ENCODE peak calls at places on chromosomes 11 and 22, in four cellular contexts. Z is cardiac muscle cell, O is spleen, Y is suprapubic skin. F is an unnamed sample. For H3K4me1 and H3K36me3, the result is how much of the 10 kb centered on the place peaks cover.

GRCh38 chr11:69053546-69054396 is 5.0 kb downstream of the TPCN2 start:
- DNase-seq in Y (no peak), Z (no peak), O (no peak), F (no peak)

GRCh38 chr22:23109441-23109978 is 32.3 kb downstream of the RSPH14 start:
- DNase-seq in Z (no peak), Y (no peak), O (no peak), F (no peak)

GRCh38 chr11:62707277-62707771 is at the start of the genes BSCL2 and GNG3:
- DNase-seq in O (peak), Y (no peak), Z (peak), F (no peak)

GRCh38 chr11:62130498-62131464 is 7.0 kb downstream of the INCENP start:
- DNase-seq in Y (no peak), O (no peak), Z (no peak), F (no peak)

GRCh38 chr11:74648894-74649293 is 56.5 kb downstream of the POLD3 start:
- DNase-seq in Z (no peak), O (no peak), Y (no peak), F (no peak)

GRCh38 chr11:121898913-121899312 is 217.1 kb downstream of the BLID start:
- DNase-seq in Y (no peak), O (no peak), Z (no peak), F (no peak)

GRCh38 chr11:111097191-111097590 is 148.3 kb upstream of the POU2AF2 start:
- DNase-seq in Y (no peak), O (no peak), Z (no peak), F (peak)

GRCh38 chr22:38655532-38656255 is 498 bp downstream of the FAM227A start:
- DNase-seq in Y (no peak), O (no peak), Z (no peak), F (no peak)

GRCh38 chr22:32801436-32802290 is at the start of gene TIMP3:
- DNase-seq in O (peak), Y (peak), Z (peak), F (peak)

GRCh38 chr11:34238533-34238932 is 119.3 kb downstream of the ABTB2 start:
- DNase-seq in Z (no peak), O (no peak), Y (no peak), F (no peak)

GRCh38 chr11:120714448-120714847 is 202.9 kb downstream of the GRIK4 start:
- DNase-seq in Z (no peak), Y (peak), O (no peak), F (no peak)

GRCh38 chr11:2599561-2600189 is 100.1 kb downstream of the KCNQ1OT1 start:
- DNase-seq in Z (no peak), O (no peak), Y (no peak), F (no peak)

GRCh38 chr11:102116453-102117205 is 6.4 kb downstream of the YAP1 start:
- DNase-seq in O (no peak), Z (no peak), Y (no peak), F (no peak)

GRCh38 chr11:73391665-73392064 is 15.5 kb downstream of the RELT start:
- DNase-seq in O (no peak), Y (no peak), Z (no peak), F (peak)

GRCh38 chr11:33742249-33742851 is 6.1 kb upstream of the CD59 start:
- DNase-seq in Z (no peak), O (no peak), Y (no peak), F (no peak)

GRCh38 chr11:33692013-33692504 is 8.6 kb downstream of the C11orf91 start:
- DNase-seq in Y (peak), Z (no peak), O (no peak), F (no peak)

GRCh38 chr11:122108828-122109227 is 7.2 kb downstream of the BLID start:
- DNase-seq in O (no peak), Z (no peak), Y (no peak), F (no peak)

GRCh38 chr11:77530879-77531278 is 57.0 kb upstream of the PAK1 start:
- DNase-seq in Z (no peak), Y (no peak), O (no peak), F (no peak)

GRCh38 chr11:111512296-111513239 is at the start of gene BTG4:
- DNase-seq in O (no peak), Y (peak), Z (peak), F (peak)

GRCh38 chr22:20111045-20111688 is 4.7 kb upstream of the RANBP1 start:
- DNase-seq in Y (no peak), O (peak), Z (peak), F (peak)

GRCh38 chr11:119196833-119197483 is 9.2 kb upstream of the CBL start:
- DNase-seq in O (peak), Y (no peak), Z (peak), F (peak)

GRCh38 chr22:27663031-27663367 is 138.6 kb downstream of the MN1 start:
- DNase-seq in O (no peak), Y (no peak), Z (no peak), F (no peak)

GRCh38 chr22:24510694-24511625 is 15.8 kb downstream of the UPB1 start:
- DNase-seq in Y (no peak), Z (peak), O (no peak), F (no peak)

GRCh38 chr22:19522190-19522880 is 1.9 kb downstream of the CLDN5 start:
- DNase-seq in Y (peak), O (no peak), Z (no peak), F (no peak)

GRCh38 chr22:35972559-35972958 is 56.1 kb downstream of the RBFOX2 start:
- DNase-seq in O (no peak), Z (no peak), Y (no peak), F (no peak)

GRCh38 chr11:71252782-71253730 is 679 bp upstream of the SHANK2 start:
- DNase-seq in Y (no peak), O (no peak), Z (peak), F (peak)

GRCh38 chr22:32909561-32910348 is 108.2 kb downstream of the TIMP3 start:
- DNase-seq in Z (no peak), O (no peak), Y (no peak), F (no peak)

GRCh38 chr11:15114501-15115475 is at the start of gene INSC:
- DNase-seq in Z (peak), O (no peak), Y (no peak), F (no peak)

GRCh38 chr11:108970221-108970991 is 305.5 kb downstream of the DDX10 start:
- DNase-seq in Z (no peak), O (no peak), Y (no peak), F (no peak)

GRCh38 chr11:36512016-36512415 is 1.9 kb upstream of the TRAF6 start:
- DNase-seq in O (no peak), Z (no peak), Y (no peak), F (no peak)

GRCh38 chr11:84227970-84228369 is 941.8 kb upstream of the CCDC90B start:
- DNase-seq in Z (no peak), O (no peak), Y (no peak), F (no peak)

GRCh38 chr11:8025123-8025522 is 38.0 kb downstream of the EIF3F start:
- DNase-seq in Z (no peak), Y (peak), O (no peak), F (no peak)

GRCh38 chr22:34620832-34621231 is 445.1 kb upstream of the ISX start:
- DNase-seq in O (no peak), Y (no peak), Z (no peak), F (no peak)

GRCh38 chr11:12989428-12990242 is 19.5 kb upstream of the RASSF10 start:
- DNase-seq in Y (no peak), O (no peak), Z (no peak), F (no peak)

GRCh38 chr11:115505165-115505564 is 950 bp upstream of the CADM1 start:
- DNase-seq in O (no peak), Z (peak), Y (no peak), F (no peak)

GRCh38 chr11:116716617-116717016 is 56.2 kb downstream of the BUD13 start:
- DNase-seq in Y (no peak), O (no peak), Z (no peak), F (no peak)

GRCh38 chr22:38273135-38273761 is 438 bp upstream of the TMEM184B start:
- DNase-seq in Z (no peak), O (no peak), Y (no peak), F (no peak)

GRCh38 chr11:82176945-82177344 is 556.7 kb downstream of the FAM181B start:
- DNase-seq in O (no peak), Y (no peak), Z (no peak), F (no peak)

GRCh38 chr11:10164621-10165020 is 129.4 kb downstream of the SBF2 start:
- DNase-seq in Y (no peak), O (no peak), Z (no peak), F (no peak)

DNA sequence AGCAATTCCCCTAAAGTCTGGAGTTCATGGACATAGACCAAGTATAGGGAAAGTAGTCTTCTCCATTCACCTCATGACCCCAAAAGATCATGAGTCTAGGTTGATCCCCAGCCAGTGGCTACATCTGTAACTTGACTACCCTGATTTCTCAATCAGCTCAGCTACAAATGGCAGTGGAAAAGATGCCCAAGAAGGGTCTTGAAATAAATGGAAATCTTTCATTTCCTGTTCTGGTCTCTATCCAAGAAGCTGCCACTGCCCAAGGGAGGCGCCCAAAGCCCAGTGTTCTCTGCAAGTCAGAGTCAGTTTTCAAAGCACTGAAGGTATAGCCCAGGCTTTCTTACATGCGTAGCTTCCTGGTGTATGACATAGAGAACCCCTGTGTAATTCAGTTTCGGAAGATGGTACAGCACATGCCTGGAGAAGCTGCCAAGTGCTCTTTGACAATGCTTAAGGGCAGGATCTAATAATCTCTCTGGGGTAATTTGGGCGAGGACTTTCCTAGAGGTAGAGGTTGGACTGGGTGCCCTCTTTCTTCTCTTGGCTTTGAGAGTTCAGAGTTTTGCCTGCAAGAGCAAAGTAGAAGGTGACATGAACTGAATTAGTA is 101.1 kb downstream of the ADAMTS15 start:
- DNase-seq in Z (no peak), Y (no peak), O (no peak), F (no peak)
- TF ChIP-seq CTCF in Z (no peak), Y (no peak), O (no peak), F (no peak)

GRCh38 chr22:28923826-28924732 is 40.7 kb downstream of the ZNRF3 start:
- DNase-seq in O (no peak), Y (peak), Z (no peak), F (peak)

GRCh38 chr22:28929197-28929596 is 45.8 kb downstream of the ZNRF3 start:
- DNase-seq in O (no peak), Z (no peak), Y (no peak), F (no peak)

GRCh38 chr22:28930357-28931007 is 47.1 kb downstream of the ZNRF3 start:
- DNase-seq in Y (no peak), O (no peak), Z (no peak), F (no peak)

GRCh38 chr22:28925916-28926315 is 42.5 kb downstream of the ZNRF3 start:
- DNase-seq in Z (no peak), Y (no peak), O (no peak), F (no peak)

DNA sequence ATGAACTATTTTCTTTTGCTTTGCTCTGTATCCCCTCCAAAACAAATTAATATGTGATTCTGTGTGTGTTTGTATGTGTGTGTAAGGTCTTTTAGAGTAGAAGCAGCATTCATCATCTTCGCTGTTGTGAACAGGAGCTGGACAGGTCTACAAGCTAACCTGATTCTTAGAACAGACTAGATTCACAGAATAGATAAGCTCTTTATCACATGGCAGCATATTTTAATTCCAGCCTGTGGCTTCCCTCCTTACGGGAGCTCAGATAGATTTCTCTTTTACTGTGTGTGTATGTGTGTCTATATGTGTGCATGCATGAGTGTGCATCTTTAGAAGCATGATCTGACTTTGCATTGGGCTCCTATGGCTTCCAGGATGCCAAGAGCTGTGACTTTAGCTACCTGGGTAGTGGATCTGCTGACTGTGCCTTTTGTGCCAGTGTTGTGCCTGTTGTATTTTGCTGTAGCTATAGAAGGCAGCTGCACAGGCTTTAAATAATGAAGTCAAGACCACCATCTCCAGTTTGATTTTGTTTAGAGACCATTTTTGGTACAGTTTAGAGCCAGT is 44.2 kb downstream of the ZNRF3 start:
- DNase-seq in Z (no peak), O (no peak), Y (no peak), F (no peak)
- H3K4me1 ChIP-seq in Z (half or more), O (under half), Y (under half), F (under half)

GRCh38 chr11:63914896-63915681 is 1.9 kb downstream of the RCOR2 start:
- DNase-seq in Z (no peak), Y (no peak), O (no peak), F (no peak)
- H3K36me3 ChIP-seq in Z (under half), Y (under half), O (under half), F (under half)

GRCh38 chr11:396948-397548 is 3.0 kb downstream of the PKP3 start:
- DNase-seq in O (peak), Y (no peak), Z (no peak), F (peak)
- TF ChIP-seq CTCF in O (peak), Y (no peak), Z (peak), F (peak)

GRCh38 chr22:42612336-42612735 is 2.3 kb downstream of the POLDIP3 start:
- DNase-seq in Z (no peak), O (no peak), Y (no peak), F (no peak)
- H3K4me1 ChIP-seq in Z (under half), O (half or more), Y (half or more), F (half or more)

DNA sequence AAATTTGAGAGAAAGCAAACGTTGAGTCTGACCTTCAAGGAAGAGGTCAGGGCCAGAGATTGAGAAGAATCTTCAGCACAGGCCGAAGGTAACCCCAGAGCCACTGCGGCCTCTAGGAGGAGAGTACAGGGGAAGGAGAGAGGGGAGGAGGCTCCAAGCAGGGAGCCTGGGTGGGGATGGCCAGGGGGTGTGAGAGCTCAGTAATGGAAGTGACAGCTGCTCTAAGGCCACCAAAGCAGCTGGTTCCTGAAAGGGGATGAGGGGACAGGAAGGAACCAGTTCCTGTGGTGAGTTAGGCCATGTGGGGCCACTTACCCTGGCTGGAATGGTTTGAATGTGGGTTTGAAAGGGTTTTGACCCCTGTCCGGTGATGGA is 46.1 kb downstream of the PISD start:
- DNase-seq in Y (no peak), Z (no peak), O (no peak), F (no peak)
- H3K36me3 ChIP-seq in Y (half or more), Z (under half), O (half or more), F (half or more)

GRCh38 chr22:48576333-48577013 is 1251.2 kb downstream of the BRD1 start:
- DNase-seq in O (no peak), Z (peak), Y (no peak), F (peak)

GRCh38 chr22:48572951-48573350 is 1254.7 kb downstream of the BRD1 start:
- DNase-seq in Y (no peak), Z (no peak), O (no peak), F (peak)

GRCh38 chr22:48573766-48574165 is 1253.9 kb downstream of the BRD1 start:
- DNase-seq in O (no peak), Y (no peak), Z (no peak), F (peak)

GRCh38 chr22:48575567-48576332 is 1251.9 kb downstream of the BRD1 start:
- DNase-seq in Z (no peak), Y (no peak), O (no peak), F (peak)

DNA sequence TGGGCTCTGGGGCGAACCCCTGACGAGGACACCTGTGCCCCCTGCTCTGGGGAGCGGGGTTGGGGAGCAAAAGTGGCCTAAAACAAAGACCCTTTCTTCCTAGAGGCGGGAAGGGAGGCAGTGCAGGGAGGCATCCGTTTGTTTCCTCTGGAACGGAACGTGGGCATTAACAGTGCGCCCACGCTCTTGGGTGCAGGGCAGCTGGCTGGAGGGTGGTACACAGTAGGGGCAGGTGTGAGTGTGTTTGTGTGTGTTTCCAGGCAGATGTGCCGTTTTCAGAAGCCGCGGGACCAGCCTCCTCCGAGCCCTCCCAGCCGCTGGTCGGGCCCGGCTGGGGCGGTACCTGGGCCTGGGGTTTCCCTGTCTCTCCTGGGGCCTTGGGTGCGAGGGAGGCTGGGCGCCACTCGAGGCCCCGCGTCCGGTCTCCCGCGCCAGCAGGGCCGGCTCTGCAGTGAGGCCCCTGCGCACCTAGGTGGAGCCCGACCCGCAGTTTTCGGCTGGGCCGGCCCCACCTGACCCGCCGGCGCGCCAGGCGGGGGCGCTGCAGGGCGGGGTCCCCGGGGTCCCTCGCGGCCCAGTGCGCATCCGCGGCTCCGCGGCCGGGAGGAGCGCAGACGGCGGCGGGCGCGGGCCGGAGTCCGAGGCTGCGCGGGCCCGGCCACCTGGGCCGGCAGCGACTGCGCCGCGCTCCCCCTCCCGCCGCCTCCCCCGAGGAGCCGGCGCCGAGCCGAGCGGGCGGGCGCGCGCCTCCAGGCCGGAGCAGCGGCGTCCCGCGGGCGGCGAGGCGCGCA is 1252.7 kb downstream of the BRD1 start:
- DNase-seq in Y (no peak), O (no peak), Z (peak), F (peak)
- TF ChIP-seq CTCF in Y (peak), O (no peak), Z (no peak), F (peak)

DNA sequence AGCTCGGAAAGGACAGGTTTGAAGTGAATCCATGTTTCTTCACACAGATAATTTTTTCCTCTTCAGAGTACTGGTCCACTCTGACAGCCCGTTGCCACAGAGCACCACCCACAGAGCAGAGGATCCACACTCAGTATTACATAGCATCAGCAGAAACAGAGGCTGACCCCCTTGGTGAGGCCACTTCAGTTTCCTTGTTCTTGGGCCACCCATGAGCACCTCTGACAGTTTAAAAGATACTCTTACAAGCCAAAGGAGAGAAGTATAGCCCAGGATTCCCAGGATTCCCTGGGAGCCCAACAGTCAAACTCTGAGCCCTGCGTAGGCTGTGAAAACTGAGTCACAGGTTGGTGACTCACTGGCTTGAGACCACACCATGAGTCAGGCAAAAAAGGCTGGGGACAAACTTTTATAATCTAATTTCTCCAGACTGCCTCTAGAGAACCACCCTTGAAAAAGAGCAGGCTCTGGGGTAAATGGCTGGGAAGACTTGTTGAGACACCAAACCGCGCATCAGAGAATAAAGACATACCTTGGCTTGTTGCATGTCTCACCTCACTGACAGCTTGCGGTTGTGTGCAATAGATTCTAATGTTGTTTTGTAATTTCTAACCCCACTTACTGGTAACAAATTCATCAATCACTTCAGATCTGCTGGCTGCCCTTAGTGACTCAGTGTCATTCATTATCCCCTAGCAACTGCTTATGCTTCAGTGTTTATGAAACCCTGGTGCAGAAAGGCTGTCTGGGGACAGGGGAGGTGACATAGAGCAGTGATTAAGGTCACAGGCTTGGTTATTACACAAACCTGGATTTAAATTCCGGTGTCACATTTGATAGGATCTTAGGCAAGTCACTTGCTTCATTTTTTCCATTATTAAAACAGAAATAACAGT is 56.9 kb upstream of the PRSS23 start:
- DNase-seq in Y (no peak), O (no peak), Z (peak), F (no peak)
- H3K4me1 ChIP-seq in Y (half or more), O (under half), Z (under half), F (under half)